ENCODE peak calls at places on chromosome 6, in six cellular contexts. One of them, this sample, is unnamed. For H3K4me1, the result is how much of the 10 kb centered on the place peaks cover.

GRCh38 chr6:30876039-30876730 is 8.1 kb upstream of the DDR1 start:
- DNase-seq in left ventricle myocardium inferior: no peak
- DNase-seq in ascending aorta: no peak
- DNase-seq in body of pancreas: peak
- DNase-seq in ovary: peak
- DNase-seq in neuronal stem cell: no peak
- DNase-seq in this sample: no peak

GRCh38 chr6:27872634-27873028 is 39.6 kb downstream of the OR2B2 start:
- DNase-seq in body of pancreas: no peak
- DNase-seq in ascending aorta: no peak
- DNase-seq in ovary: no peak
- DNase-seq in left ventricle myocardium inferior: no peak
- DNase-seq in neuronal stem cell: no peak
- DNase-seq in this sample: no peak

GRCh38 chr6:169189686-169190085 is 64.0 kb downstream of the THBS2 start:
- DNase-seq in body of pancreas: no peak
- DNase-seq in ascending aorta: peak
- DNase-seq in ovary: no peak
- DNase-seq in neuronal stem cell: no peak
- DNase-seq in left ventricle myocardium inferior: no peak
- DNase-seq in this sample: no peak

GRCh38 chr6:81875776-81876293 is 123.4 kb upstream of the TENT5A start:
- DNase-seq in ascending aorta: no peak
- DNase-seq in neuronal stem cell: no peak
- DNase-seq in left ventricle myocardium inferior: no peak
- DNase-seq in ovary: no peak
- DNase-seq in body of pancreas: no peak
- DNase-seq in this sample: no peak

GRCh38 chr6:118354641-118355040 is 193.5 kb upstream of the PLN start:
- DNase-seq in ascending aorta: no peak
- DNase-seq in body of pancreas: no peak
- DNase-seq in left ventricle myocardium inferior: no peak
- DNase-seq in ovary: no peak
- DNase-seq in neuronal stem cell: no peak
- DNase-seq in this sample: no peak

GRCh38 chr6:95203153-95203754 is 374.1 kb upstream of the MANEA start:
- DNase-seq in left ventricle myocardium inferior: no peak
- DNase-seq in ovary: no peak
- DNase-seq in neuronal stem cell: peak
- DNase-seq in body of pancreas: peak
- DNase-seq in ascending aorta: no peak
- DNase-seq in this sample: no peak

GRCh38 chr6:168027521-168027920 is 30.1 kb downstream of the KIF25 start:
- DNase-seq in body of pancreas: no peak
- DNase-seq in left ventricle myocardium inferior: no peak
- DNase-seq in ascending aorta: no peak
- DNase-seq in neuronal stem cell: no peak
- DNase-seq in ovary: no peak
- DNase-seq in this sample: no peak

GRCh38 chr6:161889324-161889723 is 615.5 kb upstream of the AGPAT4 start:
- DNase-seq in left ventricle myocardium inferior: no peak
- DNase-seq in ovary: no peak
- DNase-seq in ascending aorta: no peak
- DNase-seq in body of pancreas: no peak
- DNase-seq in neuronal stem cell: no peak
- DNase-seq in this sample: no peak

GRCh38 chr6:2542858-2543218 is 207.9 kb downstream of the MYLK4 start:
- DNase-seq in left ventricle myocardium inferior: no peak
- DNase-seq in ascending aorta: no peak
- DNase-seq in ovary: no peak
- DNase-seq in body of pancreas: peak
- DNase-seq in neuronal stem cell: no peak
- DNase-seq in this sample: peak

GRCh38 chr6:1222426-1223311 is 89.2 kb upstream of the FOXQ1 start:
- DNase-seq in left ventricle myocardium inferior: peak
- DNase-seq in ascending aorta: no peak
- DNase-seq in ovary: no peak
- DNase-seq in body of pancreas: no peak
- DNase-seq in neuronal stem cell: no peak
- DNase-seq in this sample: no peak

GRCh38 chr6:141653590-141653989 is 479.1 kb upstream of the GJE1 start:
- DNase-seq in ascending aorta: no peak
- DNase-seq in left ventricle myocardium inferior: no peak
- DNase-seq in ovary: no peak
- DNase-seq in neuronal stem cell: no peak
- DNase-seq in body of pancreas: no peak
- DNase-seq in this sample: no peak

GRCh38 chr6:13566500-13566899 is 7.9 kb upstream of the SIRT5 start:
- DNase-seq in neuronal stem cell: no peak
- DNase-seq in body of pancreas: no peak
- DNase-seq in left ventricle myocardium inferior: no peak
- DNase-seq in ascending aorta: no peak
- DNase-seq in ovary: no peak
- DNase-seq in this sample: no peak

GRCh38 chr6:33633462-33634158 is 12.5 kb downstream of the ITPR3 start:
- DNase-seq in neuronal stem cell: no peak
- DNase-seq in left ventricle myocardium inferior: peak
- DNase-seq in body of pancreas: peak
- DNase-seq in ovary: peak
- DNase-seq in ascending aorta: peak
- DNase-seq in this sample: peak

GRCh38 chr6:6007311-6008113 is 787 bp upstream of the NRN1 start:
- DNase-seq in neuronal stem cell: no peak
- DNase-seq in body of pancreas: no peak
- DNase-seq in ascending aorta: no peak
- DNase-seq in ovary: no peak
- DNase-seq in left ventricle myocardium inferior: no peak
- DNase-seq in this sample: peak

GRCh38 chr6:155436981-155437749 is 18.5 kb downstream of the NOX3 start:
- DNase-seq in ascending aorta: no peak
- DNase-seq in neuronal stem cell: no peak
- DNase-seq in left ventricle myocardium inferior: no peak
- DNase-seq in body of pancreas: peak
- DNase-seq in ovary: no peak
- DNase-seq in this sample: no peak

DNA sequence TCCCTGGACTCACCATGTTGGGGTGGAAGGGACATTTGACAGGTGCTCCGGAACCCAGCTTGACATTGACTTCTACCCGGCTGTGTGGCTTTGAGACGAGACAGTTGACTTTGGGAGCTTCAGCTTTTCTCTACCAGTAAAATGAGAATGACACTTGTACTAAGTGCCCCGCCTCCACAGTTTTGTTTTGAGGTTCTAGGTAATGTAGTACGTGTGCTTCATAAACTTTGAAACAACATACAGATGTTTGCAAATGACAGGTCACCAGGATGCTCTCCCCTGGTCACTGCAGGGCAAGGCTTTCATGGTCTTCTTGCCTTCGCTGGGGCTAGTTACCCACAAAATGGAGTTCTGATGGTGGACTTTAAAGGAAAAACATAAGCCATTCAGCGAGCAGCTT is 31.3 kb downstream of the CLIC5 start:
- DNase-seq in neuronal stem cell: no peak
- DNase-seq in left ventricle myocardium inferior: no peak
- DNase-seq in ovary: no peak
- DNase-seq in body of pancreas: no peak
- DNase-seq in ascending aorta: no peak
- DNase-seq in this sample: no peak
- H3K4me1 ChIP-seq in neuronal stem cell: under half
- H3K4me1 ChIP-seq in left ventricle myocardium inferior: half or more
- H3K4me1 ChIP-seq in ovary: under half
- H3K4me1 ChIP-seq in body of pancreas: under half
- H3K4me1 ChIP-seq in ascending aorta: under half
- H3K4me1 ChIP-seq in this sample: under half

DNA sequence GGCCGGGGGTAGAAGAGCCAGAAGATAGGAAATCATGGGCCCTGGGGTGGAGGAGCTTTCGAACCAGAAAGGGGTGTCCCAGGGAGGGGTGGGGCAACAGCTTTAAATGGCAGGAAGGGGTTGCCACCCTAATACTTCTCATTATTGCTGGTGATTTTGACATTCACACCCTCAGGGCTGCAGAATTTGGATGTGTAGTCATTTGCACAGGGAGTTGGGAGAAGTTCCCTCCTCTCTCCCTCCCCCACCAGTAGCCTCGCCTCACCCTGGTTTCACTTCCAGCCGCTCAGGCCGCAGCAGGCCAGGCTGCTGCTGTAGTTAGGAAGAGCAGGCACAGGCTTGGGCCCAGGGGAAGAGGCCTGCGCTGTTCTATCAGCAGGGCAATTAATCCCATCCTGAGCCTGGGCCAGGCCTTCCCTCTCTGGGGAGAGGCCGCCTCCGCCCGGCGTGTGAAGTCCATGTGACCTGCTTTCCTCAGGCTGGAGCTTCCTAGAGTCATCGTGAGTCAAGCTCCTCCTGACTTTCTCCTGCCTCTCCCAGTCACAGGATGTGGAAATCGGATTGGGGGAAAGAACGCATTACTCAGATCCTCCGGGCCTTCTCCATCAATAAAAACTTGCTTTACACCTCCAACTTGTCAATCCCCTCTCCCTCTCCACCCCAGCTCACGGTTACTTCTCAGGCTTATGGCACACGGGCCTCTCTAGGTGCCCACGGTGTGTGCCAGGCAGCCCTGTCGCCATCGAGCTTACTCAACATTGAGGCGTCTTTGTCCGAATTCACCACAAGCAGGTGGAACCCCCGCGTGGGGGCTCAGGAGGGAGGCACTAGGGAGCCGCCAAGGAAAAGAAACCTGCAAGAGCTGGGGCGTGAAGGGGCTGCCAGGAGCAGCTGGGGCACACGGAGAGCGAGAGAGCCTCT is 7.8 kb downstream of the ADTRP start:
- DNase-seq in ascending aorta: peak
- DNase-seq in neuronal stem cell: no peak
- DNase-seq in ovary: peak
- DNase-seq in left ventricle myocardium inferior: peak
- DNase-seq in body of pancreas: peak
- DNase-seq in this sample: no peak
- H3K4me3 ChIP-seq in ascending aorta: peak
- H3K4me3 ChIP-seq in neuronal stem cell: no peak
- H3K4me3 ChIP-seq in ovary: no peak
- H3K4me3 ChIP-seq in left ventricle myocardium inferior: peak
- H3K4me3 ChIP-seq in body of pancreas: no peak
- H3K4me3 ChIP-seq in this sample: no peak

GRCh38 chr6:19876672-19877071 is 39.5 kb downstream of the ID4 start:
- DNase-seq in neuronal stem cell: no peak
- DNase-seq in body of pancreas: no peak
- DNase-seq in left ventricle myocardium inferior: no peak
- DNase-seq in ovary: no peak
- DNase-seq in ascending aorta: no peak
- DNase-seq in this sample: no peak
- H3K4me1 ChIP-seq in neuronal stem cell: under half
- H3K4me1 ChIP-seq in body of pancreas: under half
- H3K4me1 ChIP-seq in left ventricle myocardium inferior: under half
- H3K4me1 ChIP-seq in ovary: under half
- H3K4me1 ChIP-seq in ascending aorta: under half
- H3K4me1 ChIP-seq in this sample: under half

DNA sequence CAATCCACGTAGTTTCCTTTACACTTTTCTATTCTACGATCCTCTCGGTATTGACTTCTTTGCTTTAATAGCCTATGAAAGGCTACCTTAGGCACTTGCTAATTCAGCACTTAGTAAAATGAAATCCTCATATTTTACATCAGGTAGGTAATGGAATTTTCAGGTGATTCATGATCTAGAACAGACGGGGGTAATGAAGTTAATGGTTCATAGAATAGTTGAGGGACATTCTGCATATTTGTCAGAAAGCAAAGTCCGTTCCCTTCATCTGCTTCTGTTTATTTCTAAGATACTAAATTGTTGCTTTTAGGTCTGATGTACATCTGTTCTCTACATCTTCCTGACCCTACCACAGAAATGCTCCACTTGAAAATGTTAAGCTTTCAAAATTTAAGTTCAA is 431.7 kb downstream of the CDKAL1 start:
- DNase-seq in ovary: no peak
- DNase-seq in neuronal stem cell: no peak
- DNase-seq in body of pancreas: no peak
- DNase-seq in left ventricle myocardium inferior: no peak
- DNase-seq in ascending aorta: no peak
- DNase-seq in this sample: no peak
- H3K4me3 ChIP-seq in ovary: no peak
- H3K4me3 ChIP-seq in neuronal stem cell: no peak
- H3K4me3 ChIP-seq in body of pancreas: no peak
- H3K4me3 ChIP-seq in left ventricle myocardium inferior: no peak
- H3K4me3 ChIP-seq in ascending aorta: no peak
- H3K4me3 ChIP-seq in this sample: no peak

This sample was measured in CD4-positive, CD25-positive, alpha-beta regulatory T cell.